ENCODE peak calls at places on chromosomes 13 and 19, in six cellular contexts. One of them, this sample, is unnamed.
A peak's percentile ranks its signal among the peaks of the same experiment; 100 is the strongest.

GRCh38 chr13:39217471-39217870 is 179.2 kb downstream of the NHLRC3 start:
- DNase-seq in tibial nerve: no peak
- DNase-seq in choroid plexus epithelial cell: no peak
- DNase-seq in colonic mucosa: no peak
- DNase-seq in endodermal cell: no peak
- DNase-seq in progenitor cell of endocrine pancreas: no peak
- DNase-seq in this sample: no peak

GRCh38 chr13:90641884-90642283 is 705.6 kb upstream of the MIR17HG start:
- DNase-seq in tibial nerve: no peak
- DNase-seq in choroid plexus epithelial cell: no peak
- DNase-seq in colonic mucosa: no peak
- DNase-seq in endodermal cell: no peak
- DNase-seq in progenitor cell of endocrine pancreas: no peak
- DNase-seq in this sample: no peak

GRCh38 chr13:100815476-100816046 is 141.0 kb upstream of the TMTC4 start:
- DNase-seq in tibial nerve: no peak
- DNase-seq in choroid plexus epithelial cell: no peak
- DNase-seq in colonic mucosa: no peak
- DNase-seq in endodermal cell: peak; percentile 57
- DNase-seq in progenitor cell of endocrine pancreas: no peak
- DNase-seq in this sample: peak; percentile 13

GRCh38 chr19:32201661-32202060 is 143.7 kb upstream of the ZNF507 start:
- DNase-seq in tibial nerve: no peak
- DNase-seq in choroid plexus epithelial cell: no peak
- DNase-seq in colonic mucosa: no peak
- DNase-seq in endodermal cell: no peak
- DNase-seq in progenitor cell of endocrine pancreas: no peak
- DNase-seq in this sample: peak; percentile 69

GRCh38 chr19:43634068-43634467 is 5.6 kb downstream of the CADM4 start:
- DNase-seq in tibial nerve: no peak
- DNase-seq in choroid plexus epithelial cell: no peak
- DNase-seq in colonic mucosa: no peak
- DNase-seq in endodermal cell: no peak
- DNase-seq in progenitor cell of endocrine pancreas: no peak
- DNase-seq in this sample: no peak

GRCh38 chr13:88526186-88526852 is 855.1 kb downstream of the SLITRK5 start:
- DNase-seq in tibial nerve: no peak
- DNase-seq in choroid plexus epithelial cell: no peak
- DNase-seq in colonic mucosa: no peak
- DNase-seq in endodermal cell: no peak
- DNase-seq in progenitor cell of endocrine pancreas: no peak
- DNase-seq in this sample: no peak

GRCh38 chr13:38713046-38713445 is 26.2 kb downstream of the FREM2 start:
- DNase-seq in tibial nerve: no peak
- DNase-seq in choroid plexus epithelial cell: no peak
- DNase-seq in colonic mucosa: no peak
- DNase-seq in endodermal cell: no peak
- DNase-seq in progenitor cell of endocrine pancreas: no peak
- DNase-seq in this sample: no peak

GRCh38 chr13:29621401-29621800 is 25.9 kb upstream of the SLC7A1 start:
- DNase-seq in tibial nerve: no peak
- DNase-seq in choroid plexus epithelial cell: peak; percentile 29
- DNase-seq in colonic mucosa: no peak
- DNase-seq in endodermal cell: no peak
- DNase-seq in progenitor cell of endocrine pancreas: no peak
- DNase-seq in this sample: no peak

GRCh38 chr13:44212633-44213387 is 160.8 kb upstream of the SERP2 start:
- DNase-seq in tibial nerve: no peak
- DNase-seq in choroid plexus epithelial cell: peak; percentile 75
- DNase-seq in colonic mucosa: no peak
- DNase-seq in endodermal cell: no peak
- DNase-seq in progenitor cell of endocrine pancreas: no peak
- DNase-seq in this sample: no peak

GRCh38 chr13:39822437-39822836 is 167.0 kb downstream of the COG6 start:
- DNase-seq in tibial nerve: no peak
- DNase-seq in choroid plexus epithelial cell: peak; percentile 37
- DNase-seq in colonic mucosa: no peak
- DNase-seq in endodermal cell: no peak
- DNase-seq in progenitor cell of endocrine pancreas: no peak
- DNase-seq in this sample: no peak

GRCh38 chr19:23996549-23996948 is 81.9 kb downstream of the ZNF726 start:
- DNase-seq in tibial nerve: no peak
- DNase-seq in choroid plexus epithelial cell: peak; percentile 14
- DNase-seq in colonic mucosa: no peak
- DNase-seq in endodermal cell: peak; percentile 66
- DNase-seq in progenitor cell of endocrine pancreas: no peak
- DNase-seq in this sample: no peak

GRCh38 chr19:5339950-5340636 is 519 bp downstream of the PTPRS start:
- DNase-seq in tibial nerve: no peak
- DNase-seq in choroid plexus epithelial cell: no peak
- DNase-seq in colonic mucosa: no peak
- DNase-seq in endodermal cell: peak; percentile 85
- DNase-seq in progenitor cell of endocrine pancreas: peak; percentile 41
- DNase-seq in this sample: no peak

GRCh38 chr13:25167349-25167748 is 4.7 kb downstream of the AMER2 start:
- DNase-seq in tibial nerve: no peak
- DNase-seq in choroid plexus epithelial cell: no peak
- DNase-seq in colonic mucosa: no peak
- DNase-seq in endodermal cell: no peak
- DNase-seq in progenitor cell of endocrine pancreas: no peak
- DNase-seq in this sample: no peak

GRCh38 chr19:35556846-35557538 is 6.5 kb downstream of the ATP4A start:
- DNase-seq in tibial nerve: no peak
- DNase-seq in choroid plexus epithelial cell: no peak
- DNase-seq in colonic mucosa: no peak
- DNase-seq in endodermal cell: no peak
- DNase-seq in progenitor cell of endocrine pancreas: no peak
- DNase-seq in this sample: no peak

GRCh38 chr19:6540918-6541689 is 10.3 kb downstream of the TNFSF9 start:
- DNase-seq in tibial nerve: no peak
- DNase-seq in choroid plexus epithelial cell: no peak
- DNase-seq in colonic mucosa: no peak
- DNase-seq in endodermal cell: no peak
- DNase-seq in progenitor cell of endocrine pancreas: no peak
- DNase-seq in this sample: no peak

GRCh38 chr13:113724780-113725315 is 34.2 kb upstream of the TMEM255B start:
- DNase-seq in tibial nerve: peak; percentile 58
- DNase-seq in choroid plexus epithelial cell: peak; percentile 68
- DNase-seq in colonic mucosa: peak; percentile 82
- DNase-seq in endodermal cell: peak; percentile 93
- DNase-seq in progenitor cell of endocrine pancreas: peak; percentile 79
- DNase-seq in this sample: peak; percentile 93

GRCh38 chr19:4144666-4145261 is 8.7 kb upstream of the CREB3L3 start:
- DNase-seq in tibial nerve: no peak
- DNase-seq in choroid plexus epithelial cell: peak; percentile 28
- DNase-seq in colonic mucosa: peak; percentile 81
- DNase-seq in endodermal cell: no peak
- DNase-seq in progenitor cell of endocrine pancreas: no peak
- DNase-seq in this sample: no peak

GRCh38 chr13:99617474-99618255 is 116.4 kb downstream of the TM9SF2 start:
- DNase-seq in tibial nerve: peak; percentile 41
- DNase-seq in choroid plexus epithelial cell: peak; percentile 87
- DNase-seq in colonic mucosa: peak; percentile 50
- DNase-seq in endodermal cell: peak; percentile 85
- DNase-seq in progenitor cell of endocrine pancreas: peak; percentile 14
- DNase-seq in this sample: no peak

GRCh38 chr13:38213307-38213706 is 136.3 kb upstream of the UFM1 start:
- DNase-seq in tibial nerve: no peak
- DNase-seq in choroid plexus epithelial cell: peak; percentile 29
- DNase-seq in colonic mucosa: no peak
- DNase-seq in endodermal cell: no peak
- DNase-seq in progenitor cell of endocrine pancreas: no peak
- DNase-seq in this sample: no peak

GRCh38 chr13:98476106-98476505 is 100.8 kb downstream of the STK24 start:
- DNase-seq in tibial nerve: no peak
- DNase-seq in choroid plexus epithelial cell: no peak
- DNase-seq in colonic mucosa: no peak
- DNase-seq in endodermal cell: peak; percentile 92
- DNase-seq in progenitor cell of endocrine pancreas: no peak
- DNase-seq in this sample: no peak

GRCh38 chr13:98476538-98476966 is 100.4 kb downstream of the STK24 start:
- DNase-seq in tibial nerve: no peak
- DNase-seq in choroid plexus epithelial cell: peak; percentile 80
- DNase-seq in colonic mucosa: no peak
- DNase-seq in endodermal cell: peak; percentile 80
- DNase-seq in progenitor cell of endocrine pancreas: no peak
- DNase-seq in this sample: no peak

GRCh38 chr13:98479496-98480003 is 97.4 kb downstream of the STK24 start:
- DNase-seq in tibial nerve: no peak
- DNase-seq in choroid plexus epithelial cell: no peak
- DNase-seq in colonic mucosa: no peak
- DNase-seq in endodermal cell: no peak
- DNase-seq in progenitor cell of endocrine pancreas: no peak
- DNase-seq in this sample: no peak

GRCh38 chr13:98480915-98481510 is 95.9 kb downstream of the STK24 start:
- DNase-seq in tibial nerve: no peak
- DNase-seq in choroid plexus epithelial cell: peak; percentile 77
- DNase-seq in colonic mucosa: no peak
- DNase-seq in endodermal cell: no peak
- DNase-seq in progenitor cell of endocrine pancreas: no peak
- DNase-seq in this sample: no peak

GRCh38 chr13:98478134-98479129 is 98.5 kb downstream of the STK24 start:
- DNase-seq in tibial nerve: no peak
- DNase-seq in choroid plexus epithelial cell: peak; percentile 30
- DNase-seq in colonic mucosa: no peak
- DNase-seq in endodermal cell: peak; percentile 70
- DNase-seq in progenitor cell of endocrine pancreas: no peak
- DNase-seq in this sample: no peak
- TF ChIP-seq CTCF in tibial nerve: no peak
- TF ChIP-seq CTCF in choroid plexus epithelial cell: no peak
- TF ChIP-seq CTCF in colonic mucosa: no peak
- TF ChIP-seq CTCF in endodermal cell: peak; percentile 55
- TF ChIP-seq CTCF in progenitor cell of endocrine pancreas: no peak
- TF ChIP-seq CTCF in this sample: no peak

GRCh38 chr19:18522124-18522861 is 423 bp upstream of the ELL start:
- DNase-seq in tibial nerve: peak; percentile 100
- DNase-seq in choroid plexus epithelial cell: peak; percentile 100
- DNase-seq in colonic mucosa: peak; percentile 100
- DNase-seq in endodermal cell: peak; percentile 100
- DNase-seq in progenitor cell of endocrine pancreas: peak; percentile 100
- DNase-seq in this sample: peak; percentile 100
- TF ChIP-seq CTCF in tibial nerve: no peak
- TF ChIP-seq CTCF in choroid plexus epithelial cell: peak; percentile 29
- TF ChIP-seq CTCF in colonic mucosa: no peak
- TF ChIP-seq CTCF in endodermal cell: no peak
- TF ChIP-seq CTCF in progenitor cell of endocrine pancreas: no peak
- TF ChIP-seq CTCF in this sample: peak; percentile 23

DNA sequence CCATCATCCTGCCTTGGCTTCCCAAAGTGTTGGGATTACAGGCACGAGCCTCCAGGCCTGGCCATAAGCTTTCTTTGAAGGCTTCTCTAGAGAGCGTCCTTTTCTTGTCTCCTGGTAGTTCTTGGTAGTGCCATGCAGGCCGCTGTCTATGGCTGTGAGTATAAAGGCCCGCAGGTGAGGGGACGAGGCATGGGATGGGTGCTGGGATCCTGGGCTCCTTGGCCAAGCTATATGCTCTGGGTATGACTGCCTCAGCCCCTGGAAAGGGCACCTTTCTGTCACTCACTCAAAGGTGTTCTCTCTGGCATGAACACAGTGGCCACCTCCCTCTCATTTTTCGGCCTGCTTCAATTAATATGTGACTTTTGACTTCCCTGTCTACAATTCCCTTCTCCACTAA is 6.3 kb upstream of the ABCC4 start:
- DNase-seq in tibial nerve: no peak
- DNase-seq in choroid plexus epithelial cell: no peak
- DNase-seq in colonic mucosa: no peak
- DNase-seq in endodermal cell: no peak
- DNase-seq in progenitor cell of endocrine pancreas: no peak
- DNase-seq in this sample: no peak
- TF ChIP-seq CTCF in tibial nerve: no peak
- TF ChIP-seq CTCF in choroid plexus epithelial cell: no peak
- TF ChIP-seq CTCF in colonic mucosa: no peak
- TF ChIP-seq CTCF in endodermal cell: no peak
- TF ChIP-seq CTCF in progenitor cell of endocrine pancreas: no peak
- TF ChIP-seq CTCF in this sample: no peak

GRCh38 chr13:53782400-53783030 is 753.9 kb downstream of the OLFM4 start:
- DNase-seq in tibial nerve: peak; percentile 21
- DNase-seq in choroid plexus epithelial cell: peak; percentile 57
- DNase-seq in colonic mucosa: peak; percentile 17
- DNase-seq in endodermal cell: peak; percentile 65
- DNase-seq in progenitor cell of endocrine pancreas: peak; percentile 11
- DNase-seq in this sample: no peak

GRCh38 chr13:53781941-53782340 is 753.3 kb downstream of the OLFM4 start:
- DNase-seq in tibial nerve: no peak
- DNase-seq in choroid plexus epithelial cell: no peak
- DNase-seq in colonic mucosa: no peak
- DNase-seq in endodermal cell: no peak
- DNase-seq in progenitor cell of endocrine pancreas: no peak
- DNase-seq in this sample: no peak

GRCh38 chr13:53783466-53783865 is 754.9 kb downstream of the OLFM4 start:
- DNase-seq in tibial nerve: no peak
- DNase-seq in choroid plexus epithelial cell: no peak
- DNase-seq in colonic mucosa: no peak
- DNase-seq in endodermal cell: peak; percentile 46
- DNase-seq in progenitor cell of endocrine pancreas: no peak
- DNase-seq in this sample: no peak

GRCh38 chr13:53775807-53776206 is 747.2 kb downstream of the OLFM4 start:
- DNase-seq in tibial nerve: no peak
- DNase-seq in choroid plexus epithelial cell: no peak
- DNase-seq in colonic mucosa: no peak
- DNase-seq in endodermal cell: no peak
- DNase-seq in progenitor cell of endocrine pancreas: no peak
- DNase-seq in this sample: no peak

DNA sequence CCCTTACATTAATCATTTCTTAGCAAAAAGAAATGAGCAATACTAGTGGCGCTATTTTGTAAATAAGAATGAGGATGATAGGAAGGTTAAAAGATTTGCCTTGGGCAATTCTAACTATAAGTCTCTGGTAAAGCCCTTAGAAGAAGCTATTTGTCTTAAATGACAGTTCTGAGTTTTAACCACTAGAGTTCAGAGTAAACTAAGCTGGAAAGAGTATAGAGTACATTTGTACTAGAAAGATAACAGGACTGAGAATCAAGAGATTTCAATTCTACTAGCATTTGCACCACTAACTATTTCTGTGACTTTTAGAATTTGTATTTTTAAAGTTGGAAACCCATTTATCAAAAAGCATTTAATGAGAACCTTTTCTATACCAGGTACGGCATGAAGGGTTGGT is 750.3 kb downstream of the OLFM4 start:
- DNase-seq in tibial nerve: no peak
- DNase-seq in choroid plexus epithelial cell: no peak
- DNase-seq in colonic mucosa: no peak
- DNase-seq in endodermal cell: no peak
- DNase-seq in progenitor cell of endocrine pancreas: no peak
- DNase-seq in this sample: no peak
- TF ChIP-seq CTCF in tibial nerve: no peak
- TF ChIP-seq CTCF in choroid plexus epithelial cell: no peak
- TF ChIP-seq CTCF in colonic mucosa: no peak
- TF ChIP-seq CTCF in endodermal cell: peak; percentile 64
- TF ChIP-seq CTCF in progenitor cell of endocrine pancreas: peak; percentile 10
- TF ChIP-seq CTCF in this sample: no peak

This sample was measured in osteocyte.